ENCODE peak calls at places on chromosomes 5 and 9, in eight cellular contexts. P is PC-9; D is mammary epithelial cell; E is WERI-Rb-1; F is effector memory CD4-positive, alpha-beta T cell; A is heart right ventricle; K is esophagus squamous epithelium; L is GM23248. B is an unnamed sample. For H3K27me3, the result is how much of the 10 kb centered on the place peaks cover.

GRCh38 chr9:125375820-125376219 is 114.2 kb downstream of the GAPVD1 start:
- DNase-seq in P (no peak), D (no peak), E (no peak), F (no peak), A (no peak), K (no peak), L (no peak), B (no peak)

GRCh38 chr9:10875752-10876151 is 262.9 kb upstream of the PTPRD start:
- DNase-seq in P (no peak), D (no peak), E (no peak), F (no peak), A (no peak), K (no peak), L (no peak), B (no peak)

GRCh38 chr5:136886623-136887022 is 521.3 kb upstream of the TRPC7 start:
- DNase-seq in P (no peak), D (no peak), E (no peak), F (no peak), A (no peak), K (no peak), L (no peak), B (no peak)

GRCh38 chr9:124231095-124231743 is 26.5 kb upstream of the NEK6 start:
- DNase-seq in P (no peak), D (no peak), E (no peak), F (no peak), A (no peak), K (no peak), L (no peak), B (no peak)

GRCh38 chr9:92438900-92439526 is 14.7 kb upstream of the OMD start:
- DNase-seq in P (no peak), D (no peak), E (no peak), F (no peak), A (no peak), K (no peak), L (peak), B (no peak)

GRCh38 chr5:111618644-111619271 is 106.4 kb upstream of the STARD4 start:
- DNase-seq in P (no peak), D (peak), E (no peak), F (no peak), A (no peak), K (no peak), L (no peak), B (no peak)

GRCh38 chr5:159814810-159815585 is 101.3 kb upstream of the ADRA1B start:
- DNase-seq in P (no peak), D (no peak), E (no peak), F (no peak), A (no peak), K (no peak), L (peak), B (no peak)

GRCh38 chr5:67221487-67222242 is 25.1 kb upstream of the CD180 start:
- DNase-seq in P (no peak), D (no peak), E (no peak), F (peak), A (no peak), K (no peak), L (no peak), B (no peak)

GRCh38 chr5:110086658-110087388 is 397.1 kb downstream of the MAN2A1 start:
- DNase-seq in P (no peak), D (peak), E (no peak), F (no peak), A (no peak), K (no peak), L (peak), B (no peak)

GRCh38 chr9:100020121-100020780 is 78.5 kb downstream of the ERP44 start:
- DNase-seq in P (no peak), D (no peak), E (no peak), F (no peak), A (no peak), K (no peak), L (peak), B (no peak)

GRCh38 chr9:70136632-70137031 is 93.0 kb downstream of the MAMDC2 start:
- DNase-seq in P (no peak), D (peak), E (no peak), F (no peak), A (no peak), K (no peak), L (peak), B (no peak)

GRCh38 chr9:114281421-114282103 is 41.3 kb upstream of the ORM1 start:
- DNase-seq in P (no peak), D (no peak), E (peak), F (no peak), A (peak), K (no peak), L (peak), B (no peak)

GRCh38 chr5:168749391-168750100 is 170.4 kb upstream of the PANK3 start:
- DNase-seq in P (no peak), D (no peak), E (no peak), F (no peak), A (no peak), K (no peak), L (no peak), B (peak)

GRCh38 chr9:84617415-84617814 is 52.1 kb upstream of the NTRK2 start:
- DNase-seq in P (no peak), D (no peak), E (no peak), F (no peak), A (no peak), K (no peak), L (no peak), B (no peak)

GRCh38 chr5:164475339-164475977 is 970.0 kb downstream of the MAT2B start:
- DNase-seq in P (no peak), D (peak), E (peak), F (no peak), A (no peak), K (no peak), L (peak), B (no peak)

GRCh38 chr9:95991326-95991725 is 115.8 kb downstream of the ERCC6L2 start:
- DNase-seq in P (no peak), D (no peak), E (no peak), F (no peak), A (no peak), K (no peak), L (no peak), B (no peak)

GRCh38 chr9:93295456-93296076 is 111.6 kb downstream of the WNK2 start:
- DNase-seq in P (no peak), D (no peak), E (no peak), F (no peak), A (no peak), K (no peak), L (no peak), B (no peak)

GRCh38 chr5:179862296-179862695 is 3.7 kb upstream of the MRNIP start:
- DNase-seq in P (no peak), D (no peak), E (no peak), F (no peak), A (no peak), K (no peak), L (no peak), B (no peak)

GRCh38 chr5:123718238-123718637 is 206.3 kb downstream of the CSNK1G3 start:
- DNase-seq in P (no peak), D (no peak), E (no peak), F (no peak), A (no peak), K (no peak), L (no peak), B (no peak)

GRCh38 chr9:82490019-82490499 is 501.5 kb downstream of the SPATA31D1 start:
- DNase-seq in P (peak), D (peak), E (no peak), F (no peak), A (no peak), K (no peak), L (peak), B (peak)

GRCh38 chr9:115398313-115398650 is 280.3 kb upstream of the TNC start:
- DNase-seq in P (no peak), D (no peak), E (no peak), F (no peak), A (no peak), K (no peak), L (no peak), B (no peak)

GRCh38 chr9:93143830-93144530 is 9.9 kb upstream of the NINJ1 start:
- DNase-seq in P (peak), D (peak), E (no peak), F (peak), A (no peak), K (no peak), L (peak), B (no peak)

GRCh38 chr5:31995011-31995410 is 179.1 kb downstream of the GOLPH3 start:
- DNase-seq in P (no peak), D (no peak), E (no peak), F (no peak), A (no peak), K (no peak), L (no peak), B (no peak)

DNA sequence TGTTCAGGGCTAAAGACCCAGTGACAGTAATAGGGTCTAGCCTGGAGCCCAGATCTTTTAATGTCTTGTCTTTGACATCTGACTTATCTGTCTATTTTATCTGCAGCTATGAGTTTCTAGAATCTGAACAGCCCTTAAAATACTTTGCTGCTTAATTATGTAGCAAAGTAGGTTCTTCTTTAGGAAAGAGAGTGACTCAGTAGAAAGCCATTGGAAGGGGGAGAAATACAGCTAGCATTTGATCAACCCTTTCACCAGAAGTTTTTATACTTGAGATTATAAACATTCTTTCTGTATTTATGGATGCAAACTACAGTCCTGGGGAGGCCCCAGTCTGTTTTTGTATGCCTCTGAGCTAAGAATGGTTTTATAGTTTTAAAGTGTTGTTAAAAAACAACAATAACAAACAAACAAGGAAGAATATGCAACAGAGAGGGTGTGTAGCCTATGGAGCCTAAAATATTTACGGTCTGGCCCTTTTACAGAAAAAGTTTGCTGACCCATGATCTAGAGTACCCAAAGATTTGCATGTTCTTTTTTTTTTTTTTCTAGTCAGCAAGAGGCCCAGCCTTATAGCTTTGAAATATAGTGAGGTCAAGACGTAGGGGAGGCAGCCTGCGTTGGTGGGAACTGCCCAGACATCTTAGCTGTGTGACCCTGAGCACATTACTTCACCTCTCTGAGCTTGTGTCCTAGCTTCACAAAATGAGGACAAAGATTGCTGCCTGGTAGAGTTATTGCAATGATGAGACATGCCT is 9.7 kb downstream of the GSN start:
- DNase-seq in P (no peak), D (peak), E (no peak), F (no peak), A (no peak), K (no peak), L (peak), B (no peak)
- H3K4me3 ChIP-seq in P (no peak), D (peak), E (no peak), F (no peak), A (no peak), K (no peak), L (peak), B (no peak)

GRCh38 chr9:137138058-137138697 is 776 bp upstream of the GRIN1 start:
- DNase-seq in P (no peak), D (no peak), E (peak), F (no peak), A (no peak), K (no peak), L (no peak), B (no peak)
- H3K27me3 ChIP-seq in P (under half), D (under half), E (under half), F (half or more), A (half or more), K (under half), L (under half), B (half or more)

GRCh38 chr5:492314-492893 is 31.8 kb downstream of the SLC9A3 start:
- DNase-seq in P (no peak), D (no peak), E (no peak), F (no peak), A (no peak), K (no peak), L (no peak), B (no peak)
- H3K27ac ChIP-seq in P (no peak), D (no peak), E (no peak), F (no peak), A (no peak), K (no peak), L (no peak), B (no peak)

GRCh38 chr5:83721878-83722779 is 1.5 kb upstream of the HAPLN1 start:
- DNase-seq in P (peak), D (peak), E (peak), F (no peak), A (peak), K (no peak), L (peak), B (peak)
- H3K4me3 ChIP-seq in P (peak), D (peak), E (peak), F (no peak), A (peak), K (peak), L (peak), B (peak)

GRCh38 chr9:129722913-129723312 is 29.9 kb downstream of the PTGES start:
- DNase-seq in P (no peak), D (no peak), E (no peak), F (no peak), A (no peak), K (no peak), L (no peak), B (no peak)
- H3K27me3 ChIP-seq in P (under half), D (under half), E (under half), F (under half), A (under half), K (under half), L (under half), B (under half)

GRCh38 chr9:20319241-20319640 is 303.1 kb downstream of the MLLT3 start:
- DNase-seq in P (no peak), D (no peak), E (no peak), F (no peak), A (no peak), K (no peak), L (no peak), B (peak)

GRCh38 chr9:20321683-20322082 is 300.6 kb downstream of the MLLT3 start:
- DNase-seq in P (no peak), D (no peak), E (no peak), F (peak), A (no peak), K (no peak), L (peak), B (no peak)

GRCh38 chr9:20320921-20321320 is 301.4 kb downstream of the MLLT3 start:
- DNase-seq in P (no peak), D (peak), E (no peak), F (no peak), A (no peak), K (no peak), L (no peak), B (no peak)

GRCh38 chr9:20317701-20318100 is 304.6 kb downstream of the MLLT3 start:
- DNase-seq in P (no peak), D (no peak), E (no peak), F (no peak), A (no peak), K (no peak), L (no peak), B (no peak)

GRCh38 chr9:20319641-20320337 is 302.5 kb downstream of the MLLT3 start:
- DNase-seq in P (no peak), D (peak), E (no peak), F (no peak), A (no peak), K (no peak), L (peak), B (peak)
- H3K27ac ChIP-seq in P (no peak), D (peak), E (no peak), F (no peak), A (no peak), K (peak), L (no peak), B (peak)

DNA sequence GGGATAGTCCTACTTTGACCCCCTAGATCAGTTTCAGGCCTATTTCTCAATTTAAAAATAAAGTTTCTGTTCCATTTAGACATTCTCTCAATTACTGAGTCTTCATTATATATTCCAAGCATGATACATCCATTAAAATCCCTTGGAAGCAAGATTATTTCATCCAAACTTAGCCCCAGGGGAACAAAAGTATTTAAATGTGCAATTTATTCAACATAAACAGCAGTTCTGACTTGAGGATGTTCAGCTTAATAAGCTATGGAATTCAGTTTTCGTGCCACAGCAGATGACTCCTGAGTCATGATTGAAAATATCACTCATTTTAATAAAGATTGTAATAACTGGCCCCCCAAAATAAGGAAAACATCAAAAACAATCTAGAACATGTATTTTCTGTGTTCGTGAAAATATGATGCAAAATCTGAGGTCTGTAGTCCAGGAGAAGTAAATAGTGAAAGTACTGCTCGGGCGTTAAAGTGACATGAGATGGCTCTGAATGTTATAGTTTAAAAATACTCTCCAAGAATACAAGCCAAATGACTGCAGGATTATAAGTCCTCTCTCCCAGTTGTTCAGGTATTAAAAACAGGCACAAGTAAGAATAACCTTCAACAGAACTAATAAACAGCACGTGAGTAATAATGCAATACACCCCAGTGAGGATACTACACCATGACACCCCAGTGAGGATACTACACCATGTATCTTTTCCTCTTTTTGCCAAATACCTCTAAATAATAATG is 67.1 kb downstream of the RETREG1 start:
- DNase-seq in P (no peak), D (no peak), E (no peak), F (no peak), A (no peak), K (no peak), L (peak), B (no peak)
- H3K4me3 ChIP-seq in P (peak), D (no peak), E (no peak), F (no peak), A (no peak), K (no peak), L (peak), B (no peak)

GRCh38 chr9:138078846-138079245 is 201.3 kb downstream of the CACNA1B start:
- DNase-seq in P (no peak), D (no peak), E (no peak), F (no peak), A (no peak), K (no peak), L (no peak), B (peak)
- H3K27me3 ChIP-seq in P (half or more), D (under half), E (under half), F (under half), A (under half), K (under half), L (under half), B (under half)

B was measured in SJSA1.